ENCODE peak calls at places on chromosome 17, in four cellular contexts. C is ELR, Y is cardiac fibroblast, E is NCI-H2107. O is an unnamed sample.

GRCh38 chr17:46822388-46822921 is 4.0 kb upstream of the WNT3 start:
- DNase-seq in Y (no peak), E (no peak), C (no peak), O (no peak)

GRCh38 chr17:78168906-78169793 is 769 bp downstream of the SYNGR2 start:
- DNase-seq in E (no peak), C (peak; percentile 78), Y (peak; percentile 34), O (peak; percentile 73)

GRCh38 chr17:28788100-28788499 is 44.3 kb downstream of the TRAF4 start:
- DNase-seq in Y (no peak), C (no peak), E (no peak), O (no peak)

GRCh38 chr17:39134878-39135277 is 16.6 kb downstream of the PLXDC1 start:
- DNase-seq in Y (no peak), C (peak; percentile 40), E (no peak), O (no peak)

GRCh38 chr17:66270106-66270505 is 32.3 kb upstream of the PRKCA start:
- DNase-seq in Y (no peak), E (no peak), C (no peak), O (no peak)

GRCh38 chr17:47997595-47997994 is 26.7 kb downstream of the CDK5RAP3 start:
- DNase-seq in C (no peak), E (no peak), Y (no peak), O (no peak)

GRCh38 chr17:62193297-62193696 is 128.2 kb upstream of the MED13 start:
- DNase-seq in Y (no peak), E (no peak), C (no peak), O (no peak)

GRCh38 chr17:79804856-79805696 is 8.2 kb upstream of the CBX8 start:
- DNase-seq in C (no peak), E (no peak), Y (no peak), O (no peak)

GRCh38 chr17:30493802-30494201 is 16.6 kb downstream of the GOSR1 start:
- DNase-seq in C (no peak), Y (no peak), E (no peak), O (no peak)

GRCh38 chr17:58335779-58336455 is 7.3 kb upstream of the TSPOAP1 start:
- DNase-seq in E (no peak), Y (no peak), C (peak; percentile 43), O (peak; percentile 59)

GRCh38 chr17:83111516-83112282 is 32.3 kb downstream of the METRNL start:
- DNase-seq in Y (no peak), E (no peak), C (no peak), O (no peak)